ENCODE peak calls at places on chromosomes 11 and 22, in nine cellular contexts. H is AG10803, I is astrocyte of the cerebellum, F is GM23338, A is WTC11, U is spleen, P is neural crest cell, S is fibroblast of lung, O is glutamatergic neuron. Z is an unnamed sample.

GRCh38 chr11:122862091-122862490 is 20.5 kb upstream of the JHY start:
- DNase-seq in H (no peak), I (no peak), F (no peak), A (no peak), U (no peak), P (no peak), S (no peak), O (no peak), Z (no peak)

GRCh38 chr22:46072981-46073682 is 77.2 kb upstream of the PPARA start:
- DNase-seq in H (no peak), I (no peak), F (no peak), A (peak; percentile 5), U (peak; percentile 39), P (no peak), S (peak; percentile 8), O (no peak), Z (no peak)

GRCh38 chr11:20596629-20597129 is 2.7 kb upstream of the SLC6A5 start:
- DNase-seq in H (no peak), I (no peak), F (peak; percentile 88), A (peak; percentile 71), U (no peak), P (no peak), S (no peak), O (peak; percentile 45), Z (no peak)

GRCh38 chr11:13970986-13971385 is 8.5 kb downstream of the SPON1 start:
- DNase-seq in H (no peak), I (no peak), F (peak; percentile 59), A (peak; percentile 49), U (no peak), P (no peak), S (no peak), O (peak; percentile 36), Z (no peak)

GRCh38 chr11:95917188-95918036 is 6.5 kb downstream of the MTMR2 start:
- DNase-seq in H (no peak), I (no peak), F (no peak), A (no peak), U (no peak), P (no peak), S (peak; percentile 63), O (no peak), Z (no peak)

GRCh38 chr11:94567181-94567670 is at the start of gene PIWIL4:
- DNase-seq in H (no peak), I (no peak), F (no peak), A (no peak), U (no peak), P (no peak), S (no peak), O (no peak), Z (no peak)

GRCh38 chr11:119056397-119056999 is 507 bp downstream of the HYOU1 start:
- DNase-seq in H (peak; percentile 5), I (no peak), F (peak; percentile 80), A (peak; percentile 55), U (no peak), P (peak; percentile 22), S (no peak), O (peak; percentile 39), Z (peak; percentile 59)

GRCh38 chr11:100618914-100619313 is 68.2 kb upstream of the ARHGAP42 start:
- DNase-seq in H (no peak), I (no peak), F (no peak), A (no peak), U (no peak), P (no peak), S (no peak), O (no peak), Z (no peak)

GRCh38 chr22:45033136-45033535 is 23.3 kb upstream of the PHF21B start:
- DNase-seq in H (no peak), I (no peak), F (no peak), A (no peak), U (no peak), P (no peak), S (peak; percentile 3), O (no peak), Z (no peak)

GRCh38 chr22:29014773-29015172 is 46.9 kb downstream of the C22orf31 start:
- DNase-seq in H (no peak), I (no peak), F (no peak), A (no peak), U (no peak), P (no peak), S (no peak), O (no peak), Z (no peak)

GRCh38 chr11:28697920-28698827 is 590.0 kb downstream of the METTL15 start:
- DNase-seq in H (peak; percentile 46), I (peak; percentile 39), F (peak; percentile 89), A (peak; percentile 83), U (no peak), P (peak; percentile 70), S (peak; percentile 30), O (peak; percentile 79), Z (peak; percentile 17)

GRCh38 chr22:38074181-38075104 is 9.5 kb downstream of the SLC16A8 start:
- DNase-seq in H (peak; percentile 37), I (no peak), F (peak; percentile 89), A (peak; percentile 81), U (no peak), P (no peak), S (peak; percentile 31), O (peak; percentile 79), Z (no peak)

GRCh38 chr11:72240461-72241289 is 3.3 kb downstream of the PHOX2A start:
- DNase-seq in H (no peak), I (no peak), F (peak; percentile 34), A (peak; percentile 25), U (peak; percentile 76), P (no peak), S (peak; percentile 17), O (peak; percentile 42), Z (peak; percentile 70)

GRCh38 chr11:1773711-1774550 is 10.2 kb upstream of the CTSD start:
- DNase-seq in H (no peak), I (no peak), F (no peak), A (no peak), U (peak; percentile 71), P (no peak), S (no peak), O (no peak), Z (no peak)

DNA sequence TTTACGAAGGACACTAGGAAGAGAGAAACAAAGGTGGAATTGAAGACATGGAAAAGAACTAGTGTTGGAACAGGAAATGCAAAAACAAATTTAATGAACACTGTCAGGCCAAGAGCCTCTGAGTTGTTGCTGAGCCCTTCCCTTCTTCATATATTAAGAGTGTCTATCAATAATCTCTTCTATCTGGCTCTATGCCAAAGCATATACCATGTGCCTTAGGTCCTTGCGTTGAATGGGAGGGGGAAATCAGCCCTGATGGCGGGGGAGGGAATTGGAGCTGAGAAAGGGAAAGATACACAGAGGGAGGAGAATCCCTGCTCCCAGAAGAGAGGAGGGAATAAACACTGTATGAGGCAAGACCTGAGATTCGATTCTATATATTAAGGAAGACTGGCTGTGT is 5.5 kb upstream of the OR52B6 start:
- DNase-seq in H (no peak), I (no peak), F (no peak), A (no peak), U (no peak), P (no peak), S (no peak), O (no peak), Z (no peak)
- TF ChIP-seq CTCF in H (no peak), I (no peak), F (no peak), A (no peak), U (no peak), P (no peak), S (no peak), O (no peak), Z (no peak)

DNA sequence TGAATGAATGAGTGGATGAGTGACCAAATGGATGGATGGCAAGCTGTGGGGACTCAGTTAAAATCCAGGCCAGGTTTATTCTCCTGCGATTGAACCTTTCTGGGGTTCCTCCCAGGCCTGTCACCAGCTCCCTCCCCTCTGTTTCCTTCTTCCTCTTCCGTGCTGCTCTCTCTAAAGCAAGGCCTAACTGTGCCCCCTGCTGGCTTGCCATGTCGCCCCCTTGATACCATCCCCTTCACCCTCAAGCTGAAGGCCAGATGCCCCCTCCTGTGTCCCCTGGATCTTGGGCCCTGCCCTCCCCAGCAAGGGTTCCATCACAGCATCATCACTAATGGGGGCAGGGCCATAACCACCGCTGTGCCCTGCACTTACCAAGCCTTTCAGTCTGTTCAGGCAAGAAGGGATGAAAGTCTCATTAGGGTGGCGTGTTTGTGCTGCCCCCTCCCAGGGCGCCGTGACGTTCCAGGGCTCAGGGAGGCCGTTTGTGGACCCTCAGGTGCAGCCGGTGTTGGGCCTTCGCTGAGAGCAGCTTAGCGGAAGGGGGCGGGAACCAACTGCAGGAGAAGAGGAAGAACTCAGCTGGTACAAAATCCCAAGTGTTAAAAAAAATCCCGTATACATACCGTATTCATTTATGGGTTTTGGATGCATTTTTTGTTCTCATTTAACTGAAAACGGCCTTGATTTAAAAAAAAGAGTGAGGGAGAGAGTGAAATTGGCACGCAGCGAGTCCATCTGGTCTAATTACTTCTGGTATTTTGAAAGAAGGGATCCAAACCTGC is 69.9 kb downstream of the MPPED1 start:
- DNase-seq in H (no peak), I (no peak), F (peak; percentile 48), A (no peak), U (peak; percentile 78), P (no peak), S (no peak), O (no peak), Z (no peak)
- TF ChIP-seq CTCF in H (no peak), I (no peak), F (peak; percentile 55), A (no peak), U (no peak), P (peak; percentile 38), S (no peak), O (no peak), Z (peak; percentile 6)

DNA sequence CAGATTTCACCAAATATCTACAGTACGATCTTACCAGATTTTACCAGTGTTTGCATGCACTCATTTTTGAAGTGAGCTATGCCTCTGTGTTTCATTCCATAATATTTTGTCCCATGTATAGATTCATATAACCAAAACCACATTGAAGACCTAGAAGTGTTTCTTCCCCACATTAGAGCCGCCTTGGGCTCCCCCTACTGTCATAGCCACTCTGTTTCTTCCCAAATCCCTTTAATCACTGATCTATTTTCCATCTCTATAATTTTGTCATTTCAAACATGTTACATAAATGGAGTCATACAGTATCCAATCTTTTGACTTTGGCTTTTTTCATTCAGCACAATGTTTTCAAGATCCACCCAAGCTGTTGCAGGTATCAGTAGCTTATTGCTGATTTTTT is 12.7 kb downstream of the MRGPRX3 start:
- DNase-seq in H (no peak), I (no peak), F (no peak), A (no peak), U (no peak), P (no peak), S (no peak), O (no peak), Z (no peak)
- TF ChIP-seq CTCF in H (peak; percentile 11), I (peak; percentile 24), F (peak; percentile 36), A (no peak), U (no peak), P (peak; percentile 44), S (peak; percentile 37), O (no peak), Z (no peak)

DNA sequence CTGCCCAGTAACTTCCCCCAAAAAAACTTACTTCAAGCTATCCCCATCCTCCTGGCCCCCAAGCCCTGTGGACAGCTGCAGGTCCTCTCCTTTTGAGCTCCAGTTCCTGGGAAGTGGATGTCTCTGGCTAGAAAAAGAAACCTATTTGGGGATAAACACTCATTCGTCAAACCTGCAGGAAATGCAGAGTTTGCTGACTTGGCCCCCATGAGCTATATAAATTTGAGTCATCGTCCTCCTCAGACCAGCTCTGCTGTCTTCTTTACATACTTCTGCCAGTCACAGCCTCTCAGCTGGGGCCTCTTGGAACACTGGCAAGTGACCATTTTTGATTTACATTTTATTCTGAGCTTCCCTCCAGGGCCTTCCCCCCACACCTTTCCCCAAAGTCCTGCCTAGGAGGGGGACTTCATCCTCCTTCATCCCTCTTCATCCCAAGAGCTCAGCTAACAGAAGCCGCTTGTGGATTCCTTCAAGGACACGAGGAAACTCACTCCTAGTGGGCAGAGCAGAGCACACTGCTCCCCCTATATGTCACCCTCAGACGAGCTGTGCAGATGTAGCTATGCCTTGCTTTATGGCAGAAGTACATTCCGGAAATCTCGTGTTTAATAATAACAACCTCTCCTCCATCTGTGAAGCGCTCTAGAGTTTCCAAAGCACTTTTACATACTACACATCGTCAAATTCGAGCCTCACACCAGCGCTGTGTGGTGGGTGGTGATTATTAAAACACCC is 131.8 kb downstream of the FEZ1 start:
- DNase-seq in H (peak; percentile 29), I (no peak), F (no peak), A (no peak), U (no peak), P (no peak), S (peak; percentile 64), O (no peak), Z (no peak)
- TF ChIP-seq CTCF in H (peak; percentile 29), I (peak; percentile 35), F (peak; percentile 41), A (peak; percentile 13), U (no peak), P (no peak), S (peak; percentile 38), O (no peak), Z (no peak)